ENCODE peak calls at places on chromosomes 1 and 21, in four cellular contexts. E is Calu3, G is transverse colon, P is RWPE1. F is an unnamed sample.

GRCh38 chr1:25763493-25763892 is 36.5 kb upstream of the SELENON start:
- DNase-seq in E (no peak), G (no peak), P (no peak), F (no peak)

GRCh38 chr1:14970115-14970798 is 183.3 kb upstream of the TMEM51 start:
- DNase-seq in G (peak; percentile 26), E (peak; percentile 55), P (peak; percentile 91), F (peak; percentile 78)

GRCh38 chr1:159924025-159924790 is 1.1 kb downstream of the TAGLN2 start:
- DNase-seq in E (peak; percentile 95), P (peak; percentile 98), G (peak; percentile 90), F (peak; percentile 84)

GRCh38 chr21:26844258-26845065 is 747 bp downstream of the ADAMTS1 start:
- DNase-seq in G (no peak), E (peak; percentile 42), P (peak; percentile 24), F (no peak)

GRCh38 chr1:200962631-200963030 is 60.9 kb downstream of the KIF21B start:
- DNase-seq in P (no peak), E (no peak), G (no peak), F (no peak)

GRCh38 chr1:183753464-183753891 is 51.4 kb upstream of the RGL1 start:
- DNase-seq in G (no peak), E (no peak), P (no peak), F (no peak)

GRCh38 chr1:35047188-35047858 is 15.6 kb upstream of the ZMYM6 start:
- DNase-seq in E (no peak), G (no peak), P (peak; percentile 24), F (no peak)

GRCh38 chr21:29418813-29419212 is 120.1 kb downstream of the BACH1 start:
- DNase-seq in P (no peak), G (no peak), E (no peak), F (no peak)

GRCh38 chr21:29135481-29135880 is 5.0 kb downstream of the MAP3K7CL start:
- DNase-seq in G (no peak), P (no peak), E (no peak), F (no peak)

GRCh38 chr1:32249831-32250525 is 1.1 kb upstream of the LCK start:
- DNase-seq in P (peak; percentile 59), G (peak; percentile 79), E (no peak), F (peak; percentile 94)

GRCh38 chr1:12708956-12709555 is 6.9 kb upstream of the AADACL3 start:
- DNase-seq in E (no peak), G (no peak), P (no peak), F (no peak)

GRCh38 chr1:29210278-29211085 is 20.3 kb downstream of the MECR start:
- DNase-seq in P (no peak), G (no peak), E (no peak), F (no peak)

GRCh38 chr21:44900559-44901251 is 20.0 kb downstream of the ITGB2 start:
- DNase-seq in G (no peak), P (no peak), E (no peak), F (no peak)

GRCh38 chr1:173093721-173094450 is 43.1 kb upstream of the TNFSF18 start:
- DNase-seq in P (no peak), E (no peak), G (no peak), F (no peak)

GRCh38 chr21:18244721-18245486 is at the start of gene CHODL:
- DNase-seq in P (no peak), G (no peak), E (no peak), F (no peak)

GRCh38 chr1:238916828-238917227 is 469.5 kb upstream of the CHRM3 start:
- DNase-seq in E (no peak), P (peak; percentile 5), G (no peak), F (no peak)

GRCh38 chr1:63034256-63034655 is 250.3 kb downstream of the ATG4C start:
- DNase-seq in P (no peak), E (no peak), G (no peak), F (no peak)

GRCh38 chr1:230787471-230787870 is 40.3 kb downstream of the CAPN9 start:
- DNase-seq in P (no peak), E (no peak), G (no peak), F (no peak)

GRCh38 chr21:29145837-29146453 is 15.5 kb downstream of the MAP3K7CL start:
- DNase-seq in E (no peak), G (no peak), P (peak; percentile 77), F (no peak)

GRCh38 chr1:35557118-35557610 is at the start of gene KIAA0319L:
- DNase-seq in G (peak; percentile 90), E (peak; percentile 88), P (peak; percentile 87), F (no peak)

GRCh38 chr21:45285266-45285931 is 2.3 kb downstream of the POFUT2 start:
- DNase-seq in G (peak; percentile 4), E (no peak), P (no peak), F (no peak)

GRCh38 chr1:46180082-46180616 is 3.9 kb upstream of the P3R3URF start:
- DNase-seq in P (peak; percentile 75), E (peak; percentile 85), G (peak; percentile 92), F (peak; percentile 46)

GRCh38 chr1:241934181-241934815 is 23.3 kb upstream of the BECN2 start:
- DNase-seq in E (no peak), P (no peak), G (no peak), F (no peak)

GRCh38 chr1:156618853-156619581 is at the start of gene HAPLN2:
- DNase-seq in E (peak; percentile 61), P (no peak), G (no peak), F (peak; percentile 37)
- TF ChIP-seq CTCF in E (peak; percentile 60), P (peak; percentile 25), G (no peak), F (no peak)

DNA sequence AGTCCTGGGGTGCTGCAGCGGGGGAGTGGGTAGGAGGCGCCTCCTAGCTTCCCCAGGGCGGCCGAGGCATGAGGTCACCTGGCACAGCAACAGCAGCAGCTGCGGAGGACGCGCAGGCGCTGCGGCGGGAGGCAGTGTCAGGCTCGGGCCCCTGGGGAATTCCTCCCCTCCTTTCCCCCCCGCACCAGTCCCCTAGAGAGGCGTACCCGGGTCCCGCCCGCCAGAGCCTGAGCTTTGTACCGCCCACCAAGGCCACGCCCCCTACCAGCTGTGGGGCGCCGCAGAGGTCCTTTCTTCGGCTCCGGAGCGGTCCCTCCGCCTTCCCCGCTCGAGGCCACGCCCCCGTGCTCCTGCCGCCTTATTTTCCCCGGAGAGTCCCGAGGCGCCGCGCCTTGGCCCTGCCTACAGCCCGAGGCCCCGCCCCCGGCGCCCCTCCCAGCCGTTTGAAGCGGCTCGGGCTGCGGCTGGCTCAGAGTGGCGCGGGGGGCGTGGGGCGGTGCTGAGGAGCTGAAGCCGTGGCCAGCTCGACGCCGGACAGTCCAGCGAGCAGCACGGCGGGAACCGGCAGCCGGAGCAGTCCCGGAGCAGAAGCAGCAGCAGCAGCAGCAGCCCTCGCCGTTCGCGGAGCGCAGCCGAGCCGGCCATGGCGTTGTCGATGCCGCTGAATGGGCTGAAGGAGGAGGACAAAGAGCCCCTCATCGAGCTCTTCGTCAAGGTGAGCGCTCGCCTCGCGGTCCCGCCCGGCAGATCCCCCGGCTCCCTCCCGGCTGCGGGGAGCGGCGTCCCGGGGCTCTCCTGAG is at the start of gene CLIC4:
- DNase-seq in G (peak; percentile 100), E (peak; percentile 99), P (peak; percentile 96), F (peak; percentile 100)
- TF ChIP-seq CTCF in G (no peak), E (no peak), P (no peak), F (no peak)

DNA sequence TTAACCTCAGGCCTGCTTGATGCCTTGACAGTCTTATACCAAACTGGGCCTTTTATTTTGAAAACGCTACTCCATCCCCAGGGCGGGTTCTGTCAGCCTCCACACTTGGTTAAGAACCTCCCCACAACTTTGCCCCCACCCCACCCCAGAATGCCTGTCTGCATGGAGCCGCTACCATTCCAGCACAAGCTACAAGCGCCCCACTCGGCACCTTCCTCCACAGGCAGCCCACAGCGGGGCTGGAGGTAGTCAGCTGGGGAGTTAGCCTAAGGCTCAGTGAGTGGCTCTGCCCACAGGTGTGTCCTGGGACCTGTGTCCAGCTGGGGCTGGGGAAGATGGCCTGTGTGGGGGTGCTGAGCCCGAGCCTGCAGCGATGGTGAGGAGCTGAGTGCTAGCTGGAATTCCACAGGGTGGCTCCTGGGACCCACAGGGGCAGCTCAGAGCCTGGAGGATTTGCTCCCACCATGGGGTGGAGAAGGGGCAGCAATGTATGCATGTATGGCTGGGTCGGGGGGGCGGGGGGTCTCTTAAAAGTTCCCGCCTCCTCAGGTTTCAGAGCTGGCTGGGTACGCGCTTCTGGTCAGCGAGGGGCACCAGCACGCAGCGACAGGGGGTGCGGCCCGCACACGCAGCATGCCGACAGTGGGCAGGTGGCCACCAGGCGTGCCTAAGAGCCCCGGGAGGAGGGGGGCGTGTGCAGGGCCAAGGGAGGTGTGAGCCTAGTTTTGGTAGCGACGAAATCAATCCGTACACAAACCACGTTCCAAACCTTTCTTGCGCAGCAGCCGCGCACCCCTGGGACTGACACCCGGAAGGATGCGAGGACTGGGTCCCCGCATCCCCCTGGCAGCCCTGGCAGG is 912 bp downstream of the ETNK2 start:
- DNase-seq in G (no peak), E (no peak), P (peak; percentile 60), F (peak; percentile 31)
- TF ChIP-seq CTCF in G (no peak), E (no peak), P (no peak), F (no peak)

DNA sequence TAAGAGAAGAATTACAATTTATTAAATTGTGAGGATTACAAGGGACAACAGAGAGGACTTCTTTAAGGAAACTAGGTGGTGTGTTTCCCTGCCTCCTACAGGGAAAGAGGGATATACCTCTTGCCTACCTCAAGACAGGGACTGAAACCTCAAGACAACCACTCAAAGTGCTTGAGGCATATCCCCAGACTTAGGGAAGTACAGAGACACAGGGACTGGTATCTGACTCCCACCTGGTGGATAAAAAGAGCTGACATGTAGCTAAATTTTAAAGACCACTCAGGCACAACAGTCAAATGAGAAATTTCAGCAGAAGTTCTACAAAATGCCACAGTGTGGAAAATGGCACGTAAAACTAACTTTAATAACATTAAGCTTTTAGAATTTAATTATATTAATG is 21.3 kb downstream of the DENND2C start:
- DNase-seq in P (no peak), E (no peak), G (no peak), F (no peak)
- TF ChIP-seq CTCF in P (no peak), E (no peak), G (no peak), F (no peak)

GRCh38 chr1:57206038-57206437 is 217.8 kb downstream of the DAB1 start:
- DNase-seq in E (no peak), P (no peak), G (no peak), F (no peak)

GRCh38 chr1:57204091-57204490 is 219.8 kb downstream of the DAB1 start:
- DNase-seq in E (no peak), G (no peak), P (no peak), F (no peak)

GRCh38 chr1:57204942-57205787 is 218.7 kb downstream of the DAB1 start:
- DNase-seq in E (no peak), P (no peak), G (no peak), F (no peak)

GRCh38 chr1:57198912-57199311 is 224.9 kb downstream of the DAB1 start:
- DNase-seq in G (no peak), E (no peak), P (no peak), F (no peak)

GRCh38 chr1:57202254-57202653 is 221.6 kb downstream of the DAB1 start:
- DNase-seq in G (no peak), E (no peak), P (no peak), F (no peak)
- TF ChIP-seq CTCF in G (no peak), E (no peak), P (no peak), F (no peak)

GRCh38 chr1:152487871-152488270 is 22.7 kb upstream of the LCE5A start:
- DNase-seq in P (peak; percentile 39), G (no peak), E (no peak), F (no peak)

GRCh38 chr1:152481869-152482664 is 28.5 kb upstream of the LCE5A start:
- DNase-seq in G (peak; percentile 18), E (no peak), P (no peak), F (no peak)

GRCh38 chr1:152486400-152487006 is 24.1 kb upstream of the LCE5A start:
- DNase-seq in G (no peak), E (peak; percentile 30), P (no peak), F (peak; percentile 10)
- TF ChIP-seq CTCF in G (peak; percentile 18), E (peak; percentile 37), P (peak; percentile 23), F (peak; percentile 50)

F was measured in activated CD8-positive, alpha-beta T cell treated with anti-CD3 and anti-CD28 coated beads for 36 hours.